ENCODE peak calls at places on chromosomes 12 and 14, in eight cellular contexts. T is tibial nerve; E is NCI-H1092; S is hepatic stellate cell; C is activated T-helper 2 cell treated with anti-CD3 and anti-CD28 coated beads, Interferon-gamma antibody, Interleukin-2, Interleukin-4, amounts not matched to agents 10 μg/mL and 5 μg/mL and 100 μg/mL, durations not matched to agents 14 hours and 24 hours and 36 hours; W is cardiac muscle cell; J is posterior cingulate gyrus; D is NCI-H146. G is an unnamed sample.

GRCh38 chr12:108505121-108505520 is 10.0 kb upstream of the FICD start:
- DNase-seq in T (no peak), E (no peak), S (no peak), C (no peak), W (no peak), J (no peak), D (peak), G (no peak)

GRCh38 chr12:113831486-113831885 is 134.6 kb downstream of the RBM19 start:
- DNase-seq in T (no peak), E (no peak), S (no peak), C (no peak), W (no peak), J (no peak), D (no peak), G (no peak)

GRCh38 chr12:56071648-56072047 is 8.3 kb upstream of the ERBB3 start:
- DNase-seq in T (no peak), E (no peak), S (no peak), C (no peak), W (no peak), J (no peak), D (no peak), G (no peak)

GRCh38 chr12:25376985-25377384 is 126.3 kb upstream of the KRAS start:
- DNase-seq in T (no peak), E (no peak), S (no peak), C (no peak), W (no peak), J (no peak), D (no peak), G (no peak)

GRCh38 chr14:95038521-95039250 is 118.6 kb downstream of the DICER1 start:
- DNase-seq in T (no peak), E (no peak), S (no peak), C (no peak), W (no peak), J (no peak), D (no peak), G (no peak)

GRCh38 chr12:99767809-99768208 is 120.3 kb downstream of the GARIN6 start:
- DNase-seq in T (no peak), E (no peak), S (no peak), C (no peak), W (peak), J (no peak), D (peak), G (peak)

GRCh38 chr14:93987815-93988476 is 9.2 kb upstream of the CCDC197 start:
- DNase-seq in T (no peak), E (no peak), S (no peak), C (no peak), W (no peak), J (peak), D (no peak), G (no peak)

GRCh38 chr12:131044760-131045381 is 91.2 kb downstream of the ADGRD1 start:
- DNase-seq in T (no peak), E (no peak), S (no peak), C (no peak), W (no peak), J (peak), D (no peak), G (peak)

GRCh38 chr14:101072945-101073597 is 169.5 kb upstream of the RTL1 start:
- DNase-seq in T (no peak), E (peak), S (no peak), C (peak), W (peak), J (peak), D (peak), G (peak)

GRCh38 chr14:79293482-79293881 is 917.8 kb downstream of the DIO2 start:
- DNase-seq in T (no peak), E (peak), S (no peak), C (no peak), W (peak), J (no peak), D (no peak), G (no peak)

GRCh38 chr14:104889374-104889755 is 24.3 kb downstream of the CEP170B start:
- DNase-seq in T (no peak), E (no peak), S (no peak), C (no peak), W (no peak), J (peak), D (no peak), G (no peak)

GRCh38 chr14:61712137-61712536 is 16.8 kb downstream of the HIF1A start:
- DNase-seq in T (no peak), E (no peak), S (no peak), C (no peak), W (no peak), J (no peak), D (no peak), G (no peak)

GRCh38 chr12:121232977-121233627 is 23.2 kb downstream of the P2RX4 start:
- DNase-seq in T (no peak), E (no peak), S (no peak), C (no peak), W (no peak), J (peak), D (no peak), G (no peak)

GRCh38 chr12:110279561-110279960 is 1.5 kb upstream of the ATP2A2 start:
- DNase-seq in T (no peak), E (no peak), S (no peak), C (no peak), W (peak), J (no peak), D (peak), G (no peak)

GRCh38 chr12:113062502-113063395 is 6.2 kb downstream of the DTX1 start:
- DNase-seq in T (no peak), E (no peak), S (no peak), C (no peak), W (no peak), J (no peak), D (peak), G (no peak)

GRCh38 chr12:116287850-116288301 is 10.4 kb upstream of the MED13L start:
- DNase-seq in T (no peak), E (no peak), S (no peak), C (no peak), W (no peak), J (no peak), D (no peak), G (no peak)

GRCh38 chr14:68047910-68048309 is 228.3 kb downstream of the RAD51B start:
- DNase-seq in T (no peak), E (no peak), S (peak), C (no peak), W (no peak), J (no peak), D (no peak), G (no peak)

GRCh38 chr14:104135904-104136471 is 2.4 kb upstream of the KIF26A start:
- DNase-seq in T (no peak), E (no peak), S (no peak), C (no peak), W (peak), J (peak), D (no peak), G (no peak)

GRCh38 chr12:121059031-121059898 is 20.2 kb upstream of the OASL start:
- DNase-seq in T (no peak), E (no peak), S (no peak), C (no peak), W (no peak), J (no peak), D (no peak), G (no peak)

GRCh38 chr12:100826323-100826722 is 31.7 kb downstream of the ANO4 start:
- DNase-seq in T (peak), E (no peak), S (no peak), C (no peak), W (peak), J (no peak), D (no peak), G (peak)

GRCh38 chr14:101075801-101076413 is 172.4 kb upstream of the RTL1 start:
- DNase-seq in T (no peak), E (no peak), S (no peak), C (no peak), W (no peak), J (no peak), D (no peak), G (no peak)

GRCh38 chr12:6774557-6775062 is 2.3 kb downstream of the LAG3 start:
- DNase-seq in T (no peak), E (no peak), S (no peak), C (no peak), W (no peak), J (no peak), D (no peak), G (no peak)

GRCh38 chr14:58096731-58097130 is 55.3 kb downstream of the ARMH4 start:
- DNase-seq in T (no peak), E (no peak), S (no peak), C (no peak), W (no peak), J (no peak), D (no peak), G (no peak)

GRCh38 chr12:116502989-116503496 is 56.1 kb upstream of the MAP1LC3B2 start:
- DNase-seq in T (no peak), E (no peak), S (no peak), C (no peak), W (peak), J (no peak), D (no peak), G (no peak)

GRCh38 chr14:35398095-35398584 is 6.4 kb downstream of the NFKBIA start:
- DNase-seq in T (peak), E (no peak), S (no peak), C (no peak), W (no peak), J (no peak), D (no peak), G (no peak)

GRCh38 chr12:131138638-131139362 is 185.1 kb downstream of the ADGRD1 start:
- DNase-seq in T (no peak), E (no peak), S (no peak), C (no peak), W (no peak), J (peak), D (no peak), G (no peak)

GRCh38 chr12:43836455-43836989 is 641 bp downstream of the TMEM117 start:
- DNase-seq in T (peak), E (no peak), S (peak), C (no peak), W (no peak), J (no peak), D (no peak), G (peak)

G was measured in COLO829.